ENCODE peak calls at places on chromosomes 3 and 15, in nine cellular contexts. H is NT2/D1; P is stimulated activated CD4-positive, alpha-beta T cell treated with anti-CD3 and anti-CD28 coated beads, Interleukin-1b, Interleukin-23, amount 100 ng/mL, for 4 hours; Y is NCI-H774; A is activated CD4-positive, alpha-beta T cell treated with anti-CD3 and anti-CD28 coated beads, Interleukin-2, amount 50 U/mL, for 48 hours; J is fibroblast of pulmonary artery; T is activated T-helper 1 cell treated with anti-CD3 and anti-CD28 coated beads, Interleukin-12 subunit alpha, Interleukin-12 subunit beta, Interleukin-2, Interleukin-4 antibody, amounts not matched to agents 30 ng/mL and 10 ng/mL and 1 ng/mL, durations not matched to agents 14 hours and 24 hours and 36 hours; C is WTC11; I is stimulated activated naive CD4-positive, alpha-beta T cell treated with Interleukin-2 at 50 U/mL for 16 hours. V is an unnamed sample.

GRCh38 chr15:93029613-93030429 is 59.2 kb downstream of the RGMA start:
- DNase-seq in Y (no peak), P (no peak), J (peak; percentile 29), H (no peak), C (no peak), T (no peak), A (no peak), I (no peak), V (no peak)

GRCh38 chr3:115470254-115470653 is 153.1 kb upstream of the GAP43 start:
- DNase-seq in Y (peak; percentile 34), J (no peak), I (no peak), T (no peak), A (no peak), C (no peak), H (no peak), P (no peak), V (no peak)

GRCh38 chr15:41881925-41882688 is 11.7 kb downstream of the SPTBN5 start:
- DNase-seq in I (no peak), Y (no peak), T (no peak), C (peak; percentile 61), P (no peak), A (no peak), J (peak; percentile 15), H (no peak), V (no peak)

GRCh38 chr3:152574461-152575079 is 260.4 kb upstream of the P2RY1 start:
- DNase-seq in C (peak; percentile 47), P (peak; percentile 11), T (no peak), Y (peak; percentile 58), A (peak; percentile 22), H (peak; percentile 39), I (no peak), J (peak; percentile 86), V (peak; percentile 9)

GRCh38 chr3:27311400-27311799 is 57.8 kb downstream of the NEK10 start:
- DNase-seq in T (no peak), C (no peak), P (no peak), H (peak; percentile 20), J (peak; percentile 77), A (no peak), I (no peak), Y (no peak), V (no peak)

GRCh38 chr3:112017081-112017480 is 17.5 kb upstream of the TMPRSS7 start:
- DNase-seq in C (no peak), T (no peak), J (peak; percentile 24), Y (no peak), I (no peak), A (no peak), P (no peak), H (no peak), V (no peak)

GRCh38 chr15:63274427-63274826 is 3.0 kb upstream of the APH1B start:
- DNase-seq in P (no peak), I (no peak), T (no peak), H (no peak), Y (no peak), A (no peak), J (no peak), C (peak; percentile 21), V (peak; percentile 69)

GRCh38 chr3:150146891-150147761 is 176.4 kb upstream of the PFN2 start:
- DNase-seq in I (no peak), Y (peak; percentile 35), C (no peak), H (no peak), J (peak; percentile 91), T (no peak), P (no peak), A (no peak), V (no peak)

GRCh38 chr3:192914873-192915272 is 2.8 kb downstream of the MB21D2 start:
- DNase-seq in H (no peak), T (no peak), P (no peak), J (no peak), I (no peak), C (no peak), A (no peak), Y (peak; percentile 51), V (no peak)

GRCh38 chr3:100910986-100911385 is 82.2 kb downstream of the ABI3BP start:
- DNase-seq in H (no peak), P (no peak), I (no peak), J (no peak), Y (no peak), T (no peak), C (no peak), A (no peak), V (no peak)

GRCh38 chr3:25027639-25028038 is 400.4 kb upstream of the RARB start:
- DNase-seq in P (no peak), J (no peak), T (no peak), H (no peak), C (no peak), Y (no peak), I (no peak), A (no peak), V (no peak)

GRCh38 chr3:49899815-49900214 is 3.9 kb downstream of the MST1R start:
- DNase-seq in P (no peak), I (no peak), C (peak; percentile 61), T (no peak), H (no peak), Y (no peak), J (peak; percentile 34), A (no peak), V (peak; percentile 52)

GRCh38 chr15:27623560-27624305 is 475.4 kb downstream of the OCA2 start:
- DNase-seq in J (no peak), T (no peak), A (no peak), H (no peak), P (no peak), Y (peak; percentile 3), C (no peak), I (no peak), V (no peak)

GRCh38 chr15:73328986-73329385 is 39.8 kb downstream of the HCN4 start:
- DNase-seq in I (no peak), J (no peak), A (no peak), C (no peak), H (no peak), Y (no peak), T (no peak), P (no peak), V (no peak)

V was measured in iPS DF 19.7.